ENCODE peak calls at places on chromosome 9, in six cellular contexts. One of them, this sample, is unnamed.

GRCh38 chr9:37620386-37620785 is 28.0 kb upstream of the TOMM5 start:
- DNase-seq in T-helper 1 cell: no peak
- DNase-seq in AG20443: no peak
- DNase-seq in hepatic stellate cell: no peak
- DNase-seq in SW 1271: no peak
- DNase-seq in adrenal gland: no peak
- DNase-seq in this sample: no peak

GRCh38 chr9:98471185-98471584 is 215.7 kb upstream of the TBC1D2 start:
- DNase-seq in T-helper 1 cell: no peak
- DNase-seq in adrenal gland: no peak
- DNase-seq in AG20443: no peak
- DNase-seq in hepatic stellate cell: no peak
- DNase-seq in SW 1271: no peak
- DNase-seq in this sample: no peak

GRCh38 chr9:129860653-129861446 is 25.6 kb downstream of the USP20 start:
- DNase-seq in hepatic stellate cell: no peak
- DNase-seq in T-helper 1 cell: peak
- DNase-seq in AG20443: no peak
- DNase-seq in SW 1271: no peak
- DNase-seq in adrenal gland: no peak
- DNase-seq in this sample: no peak

GRCh38 chr9:78144663-78145377 is 91.1 kb upstream of the CEP78 start:
- DNase-seq in adrenal gland: no peak
- DNase-seq in T-helper 1 cell: no peak
- DNase-seq in AG20443: no peak
- DNase-seq in hepatic stellate cell: no peak
- DNase-seq in SW 1271: no peak
- DNase-seq in this sample: no peak

GRCh38 chr9:13410566-13411031 is 131.1 kb upstream of the MPDZ start:
- DNase-seq in adrenal gland: no peak
- DNase-seq in hepatic stellate cell: no peak
- DNase-seq in AG20443: peak
- DNase-seq in SW 1271: no peak
- DNase-seq in T-helper 1 cell: no peak
- DNase-seq in this sample: no peak

GRCh38 chr9:29220852-29221251 is 1647.6 kb upstream of the C9orf72 start:
- DNase-seq in T-helper 1 cell: no peak
- DNase-seq in hepatic stellate cell: no peak
- DNase-seq in AG20443: no peak
- DNase-seq in SW 1271: no peak
- DNase-seq in adrenal gland: no peak
- DNase-seq in this sample: no peak

GRCh38 chr9:91580136-91580535 is 156.5 kb upstream of the NFIL3 start:
- DNase-seq in T-helper 1 cell: no peak
- DNase-seq in SW 1271: no peak
- DNase-seq in AG20443: peak
- DNase-seq in hepatic stellate cell: no peak
- DNase-seq in adrenal gland: no peak
- DNase-seq in this sample: no peak

GRCh38 chr9:137757613-137758029 is 120.0 kb upstream of the CACNA1B start:
- DNase-seq in T-helper 1 cell: peak
- DNase-seq in AG20443: peak
- DNase-seq in hepatic stellate cell: peak
- DNase-seq in adrenal gland: no peak
- DNase-seq in SW 1271: peak
- DNase-seq in this sample: no peak

GRCh38 chr9:109448223-109448622 is 49.9 kb downstream of the PTPN3 start:
- DNase-seq in AG20443: no peak
- DNase-seq in T-helper 1 cell: peak
- DNase-seq in SW 1271: no peak
- DNase-seq in hepatic stellate cell: no peak
- DNase-seq in adrenal gland: no peak
- DNase-seq in this sample: no peak

GRCh38 chr9:77384406-77384805 is 207.1 kb downstream of the VPS13A start:
- DNase-seq in T-helper 1 cell: no peak
- DNase-seq in SW 1271: no peak
- DNase-seq in adrenal gland: no peak
- DNase-seq in hepatic stellate cell: peak
- DNase-seq in AG20443: peak
- DNase-seq in this sample: no peak

GRCh38 chr9:113530022-113530635 is 66.6 kb downstream of the RGS3 start:
- DNase-seq in adrenal gland: no peak
- DNase-seq in T-helper 1 cell: no peak
- DNase-seq in AG20443: no peak
- DNase-seq in SW 1271: no peak
- DNase-seq in hepatic stellate cell: no peak
- DNase-seq in this sample: no peak

GRCh38 chr9:113955076-113955752 is 79.1 kb downstream of the ZNF618 start:
- DNase-seq in T-helper 1 cell: no peak
- DNase-seq in adrenal gland: peak
- DNase-seq in hepatic stellate cell: peak
- DNase-seq in SW 1271: no peak
- DNase-seq in AG20443: peak
- DNase-seq in this sample: no peak

GRCh38 chr9:94144394-94144793 is 60.1 kb downstream of the PTPDC1 start:
- DNase-seq in AG20443: no peak
- DNase-seq in hepatic stellate cell: no peak
- DNase-seq in SW 1271: no peak
- DNase-seq in T-helper 1 cell: no peak
- DNase-seq in adrenal gland: no peak
- DNase-seq in this sample: no peak

GRCh38 chr9:15115702-15116639 is 191.0 kb downstream of the TTC39B start:
- DNase-seq in AG20443: no peak
- DNase-seq in hepatic stellate cell: no peak
- DNase-seq in T-helper 1 cell: no peak
- DNase-seq in adrenal gland: no peak
- DNase-seq in SW 1271: no peak
- DNase-seq in this sample: no peak

GRCh38 chr9:128724744-128725211 is 851 bp upstream of the ZDHHC12 start:
- DNase-seq in T-helper 1 cell: peak
- DNase-seq in adrenal gland: peak
- DNase-seq in hepatic stellate cell: peak
- DNase-seq in AG20443: peak
- DNase-seq in SW 1271: peak
- DNase-seq in this sample: peak

GRCh38 chr9:2157277-2158105 is 142.3 kb downstream of the SMARCA2 start:
- DNase-seq in AG20443: peak
- DNase-seq in hepatic stellate cell: peak
- DNase-seq in adrenal gland: peak
- DNase-seq in T-helper 1 cell: peak
- DNase-seq in SW 1271: no peak
- DNase-seq in this sample: peak

GRCh38 chr9:82560036-82560435 is 502.9 kb downstream of the RASEF start:
- DNase-seq in hepatic stellate cell: no peak
- DNase-seq in adrenal gland: no peak
- DNase-seq in T-helper 1 cell: no peak
- DNase-seq in SW 1271: no peak
- DNase-seq in AG20443: no peak
- DNase-seq in this sample: no peak

GRCh38 chr9:93268551-93269314 is 84.8 kb downstream of the WNK2 start:
- DNase-seq in SW 1271: no peak
- DNase-seq in AG20443: peak
- DNase-seq in T-helper 1 cell: no peak
- DNase-seq in adrenal gland: peak
- DNase-seq in hepatic stellate cell: no peak
- DNase-seq in this sample: peak

GRCh38 chr9:130172858-130173461 is 756 bp downstream of the NCS1 start:
- DNase-seq in adrenal gland: no peak
- DNase-seq in AG20443: peak
- DNase-seq in SW 1271: no peak
- DNase-seq in T-helper 1 cell: no peak
- DNase-seq in hepatic stellate cell: peak
- DNase-seq in this sample: no peak

GRCh38 chr9:133587466-133587865 is 21.7 kb downstream of the FAM163B start:
- DNase-seq in T-helper 1 cell: no peak
- DNase-seq in hepatic stellate cell: no peak
- DNase-seq in AG20443: no peak
- DNase-seq in SW 1271: no peak
- DNase-seq in adrenal gland: no peak
- DNase-seq in this sample: no peak

GRCh38 chr9:88025411-88026132 is 51.2 kb upstream of the CDK20 start:
- DNase-seq in SW 1271: no peak
- DNase-seq in AG20443: no peak
- DNase-seq in T-helper 1 cell: no peak
- DNase-seq in adrenal gland: no peak
- DNase-seq in hepatic stellate cell: no peak
- DNase-seq in this sample: no peak

GRCh38 chr9:136275655-136276429 is 28.1 kb downstream of the CCDC187 start:
- DNase-seq in hepatic stellate cell: no peak
- DNase-seq in T-helper 1 cell: no peak
- DNase-seq in SW 1271: no peak
- DNase-seq in AG20443: no peak
- DNase-seq in adrenal gland: no peak
- DNase-seq in this sample: no peak

GRCh38 chr9:107330420-107330819 is 47.3 kb downstream of the RAD23B start:
- DNase-seq in T-helper 1 cell: no peak
- DNase-seq in SW 1271: no peak
- DNase-seq in AG20443: no peak
- DNase-seq in adrenal gland: no peak
- DNase-seq in hepatic stellate cell: no peak
- DNase-seq in this sample: no peak

GRCh38 chr9:7549261-7549660 is 250.3 kb downstream of the DMAC1 start:
- DNase-seq in SW 1271: no peak
- DNase-seq in hepatic stellate cell: no peak
- DNase-seq in adrenal gland: no peak
- DNase-seq in T-helper 1 cell: no peak
- DNase-seq in AG20443: no peak
- DNase-seq in this sample: no peak

GRCh38 chr9:3181049-3181953 is 337.4 kb upstream of the PUM3 start:
- DNase-seq in adrenal gland: peak
- DNase-seq in hepatic stellate cell: peak
- DNase-seq in AG20443: peak
- DNase-seq in T-helper 1 cell: peak
- DNase-seq in SW 1271: no peak
- DNase-seq in this sample: no peak

GRCh38 chr9:69420611-69421270 is 95.7 kb downstream of the ENTREP1 start:
- DNase-seq in AG20443: no peak
- DNase-seq in SW 1271: no peak
- DNase-seq in hepatic stellate cell: no peak
- DNase-seq in T-helper 1 cell: no peak
- DNase-seq in adrenal gland: no peak
- DNase-seq in this sample: no peak

GRCh38 chr9:86079421-86080111 is 19.8 kb downstream of the GOLM1 start:
- DNase-seq in adrenal gland: no peak
- DNase-seq in T-helper 1 cell: no peak
- DNase-seq in SW 1271: no peak
- DNase-seq in AG20443: peak
- DNase-seq in hepatic stellate cell: no peak
- DNase-seq in this sample: no peak

GRCh38 chr9:129586647-129587046 is 34.3 kb downstream of the C9orf50 start:
- DNase-seq in T-helper 1 cell: no peak
- DNase-seq in hepatic stellate cell: no peak
- DNase-seq in adrenal gland: no peak
- DNase-seq in SW 1271: no peak
- DNase-seq in AG20443: no peak
- DNase-seq in this sample: no peak

GRCh38 chr9:123928471-123929176 is 1.3 kb downstream of the DENND1A start:
- DNase-seq in SW 1271: no peak
- DNase-seq in hepatic stellate cell: peak
- DNase-seq in T-helper 1 cell: no peak
- DNase-seq in AG20443: peak
- DNase-seq in adrenal gland: no peak
- DNase-seq in this sample: no peak

This sample was measured in Peyer's patch.